ENCODE peak calls at places on chromosomes 12 and 14, in eight cellular contexts. L, A, S, U, V, O, J and E are unnamed samples.

GRCh38 chr12:108511633-108512540 is 3.2 kb upstream of the FICD start:
- DNase-seq in O (peak; percentile 81), A (peak; percentile 82), V (peak; percentile 45), S (peak; percentile 65), J (peak; percentile 80), L (peak; percentile 66), U (peak; percentile 65), E (peak; percentile 90)

GRCh38 chr12:122392411-122392810 is 30.1 kb downstream of the CLIP1 start:
- DNase-seq in A (no peak), U (no peak), S (no peak), J (no peak), L (no peak), O (no peak), V (no peak), E (no peak)

GRCh38 chr12:104596876-104597833 is 140.4 kb downstream of the CHST11 start:
- DNase-seq in A (no peak), O (no peak), V (no peak), J (peak; percentile 20), L (no peak), S (no peak), U (no peak), E (no peak)

GRCh38 chr14:50059773-50060629 is 56.4 kb downstream of the VCPKMT start:
- DNase-seq in O (no peak), J (no peak), V (no peak), L (no peak), A (no peak), U (no peak), S (no peak), E (no peak)

GRCh38 chr12:77724367-77724957 is 106.2 kb upstream of the NAV3 start:
- DNase-seq in L (no peak), O (no peak), U (no peak), J (peak; percentile 43), S (no peak), V (no peak), A (no peak), E (no peak)

GRCh38 chr12:2052861-2053674 is at the start of gene CACNA1C:
- DNase-seq in V (peak; percentile 48), L (peak; percentile 35), A (no peak), U (peak; percentile 40), O (peak; percentile 86), J (peak; percentile 91), S (peak; percentile 35), E (peak; percentile 91)

GRCh38 chr14:79586401-79586800 is 624.9 kb downstream of the DIO2 start:
- DNase-seq in J (no peak), S (no peak), A (no peak), V (no peak), O (no peak), U (no peak), L (no peak), E (no peak)

GRCh38 chr14:23478109-23478698 is 8.7 kb downstream of the NGDN start:
- DNase-seq in U (peak; percentile 51), J (peak; percentile 63), V (peak; percentile 44), S (no peak), A (peak; percentile 72), L (peak; percentile 50), O (no peak), E (no peak)

GRCh38 chr12:72869025-72869424 is 596.9 kb downstream of the TRHDE start:
- DNase-seq in V (no peak), S (no peak), A (no peak), O (no peak), L (no peak), J (no peak), U (no peak), E (no peak)

GRCh38 chr12:111297703-111298426 is 71.0 kb downstream of the PHETA1 start:
- DNase-seq in V (no peak), A (no peak), O (no peak), S (no peak), J (peak; percentile 83), L (no peak), U (no peak), E (no peak)

GRCh38 chr12:16435875-16436554 is 88.6 kb downstream of the MGST1 start:
- DNase-seq in L (no peak), O (no peak), V (no peak), J (no peak), U (no peak), S (no peak), A (no peak), E (no peak)

GRCh38 chr12:81401241-81401640 is 323.4 kb downstream of the ACSS3 start:
- DNase-seq in V (no peak), A (no peak), S (no peak), L (no peak), O (no peak), J (no peak), U (no peak), E (no peak)

GRCh38 chr12:49161092-49161795 is 27.6 kb downstream of the TUBA1A start:
- DNase-seq in J (no peak), L (no peak), A (no peak), S (no peak), V (no peak), O (no peak), U (no peak), E (no peak)

GRCh38 chr12:68391905-68392304 is 59.7 kb upstream of the MDM1 start:
- DNase-seq in A (no peak), O (no peak), J (no peak), U (no peak), S (no peak), L (no peak), V (no peak), E (no peak)

GRCh38 chr12:27785882-27786570 is 6.0 kb upstream of the MANSC4 start:
- DNase-seq in O (no peak), J (no peak), L (no peak), A (no peak), V (peak; percentile 39), S (no peak), U (no peak), E (no peak)

GRCh38 chr12:4809449-4810218 is 89.4 kb downstream of the GALNT8 start:
- DNase-seq in J (peak; percentile 66), S (no peak), U (no peak), O (no peak), A (no peak), V (no peak), L (no peak), E (no peak)

GRCh38 chr14:31806249-31806648 is 245.0 kb downstream of the NUBPL start:
- DNase-seq in O (no peak), L (no peak), A (no peak), V (no peak), U (no peak), S (no peak), J (no peak), E (no peak)

DNA sequence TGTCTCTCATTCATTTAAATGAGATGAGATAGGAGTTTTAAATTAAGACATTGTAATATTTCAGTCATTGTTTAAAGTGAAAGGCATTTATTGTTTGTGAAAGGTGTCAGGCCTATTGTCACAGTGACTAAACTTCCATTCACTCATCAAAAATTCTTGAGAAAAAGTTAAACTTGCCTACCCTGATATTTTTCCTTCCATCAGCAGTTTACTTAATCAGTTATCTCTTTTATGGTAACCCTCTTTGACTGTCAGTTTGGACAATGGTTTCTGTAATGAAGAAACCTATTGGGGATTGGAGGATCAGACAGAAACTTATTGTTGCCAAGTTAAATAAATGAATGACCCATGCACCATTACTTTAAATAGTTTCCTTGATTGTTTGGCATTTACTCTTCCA is 241.6 kb downstream of the NUBPL start:
- DNase-seq in L (no peak), S (no peak), V (no peak), A (no peak), J (no peak), U (no peak), O (no peak), E (no peak)
- TF ChIP-seq CTCF in L (no peak), S (no peak), V (no peak), A (no peak), J (no peak), U (no peak), O (no peak), E (no peak)

DNA sequence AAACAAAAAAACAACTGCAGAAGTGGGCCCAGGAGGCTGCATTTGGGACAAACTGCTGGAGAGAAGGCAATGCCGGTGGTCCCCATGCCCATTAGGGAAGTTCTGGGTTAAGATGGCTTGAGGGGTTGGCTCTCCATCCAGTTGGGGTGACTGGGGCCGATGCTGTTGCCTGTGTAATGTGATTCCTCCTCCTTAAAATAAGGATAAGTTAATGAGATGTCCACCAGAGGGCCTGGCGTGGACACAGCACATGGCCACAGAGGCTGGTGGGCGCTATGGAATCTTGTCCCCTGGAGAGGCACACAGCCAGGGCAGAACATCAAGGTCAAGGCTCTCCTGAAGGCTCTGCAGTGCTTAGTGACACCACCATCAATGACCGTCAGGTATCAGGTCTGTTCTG is 1.0 kb upstream of the TESC start:
- DNase-seq in J (peak; percentile 52), U (no peak), V (no peak), S (no peak), L (no peak), O (peak; percentile 35), A (no peak), E (no peak)
- TF ChIP-seq CTCF in J (peak; percentile 49), U (no peak), V (peak; percentile 32), S (no peak), L (no peak), O (no peak), A (no peak), E (peak; percentile 43)

DNA sequence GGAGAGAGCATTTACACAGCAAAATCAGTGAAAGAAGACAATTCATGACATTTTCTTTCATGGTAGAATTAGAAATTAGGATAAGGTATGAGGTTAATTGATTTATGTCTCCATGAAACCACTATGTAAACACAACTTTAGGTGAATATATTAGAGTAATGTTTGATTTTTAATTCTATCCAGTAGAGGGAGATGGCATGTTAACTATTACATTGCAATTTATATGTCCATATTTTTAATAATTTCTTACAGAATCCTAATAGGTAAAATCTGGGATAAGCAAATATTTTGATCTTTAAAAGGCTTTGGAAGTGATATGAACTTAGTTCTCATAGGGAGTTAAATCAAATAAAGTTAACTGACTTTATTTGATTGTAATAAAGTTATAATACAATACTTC is 373.4 kb upstream of the PDE3A start:
- DNase-seq in O (no peak), U (no peak), A (no peak), S (no peak), V (no peak), L (no peak), J (no peak), E (no peak)
- TF ChIP-seq CTCF in O (no peak), U (no peak), A (peak; percentile 16), S (no peak), V (no peak), L (no peak), J (peak; percentile 5), E (peak; percentile 56)

GRCh38 chr12:125089083-125089482 is 23.8 kb downstream of the AACS start:
- DNase-seq in S (no peak), A (no peak), O (no peak), U (no peak), J (no peak), V (no peak), L (no peak), E (no peak)
- TF ChIP-seq CTCF in S (no peak), A (no peak), O (no peak), U (no peak), J (no peak), V (no peak), L (no peak), E (no peak)

DNA sequence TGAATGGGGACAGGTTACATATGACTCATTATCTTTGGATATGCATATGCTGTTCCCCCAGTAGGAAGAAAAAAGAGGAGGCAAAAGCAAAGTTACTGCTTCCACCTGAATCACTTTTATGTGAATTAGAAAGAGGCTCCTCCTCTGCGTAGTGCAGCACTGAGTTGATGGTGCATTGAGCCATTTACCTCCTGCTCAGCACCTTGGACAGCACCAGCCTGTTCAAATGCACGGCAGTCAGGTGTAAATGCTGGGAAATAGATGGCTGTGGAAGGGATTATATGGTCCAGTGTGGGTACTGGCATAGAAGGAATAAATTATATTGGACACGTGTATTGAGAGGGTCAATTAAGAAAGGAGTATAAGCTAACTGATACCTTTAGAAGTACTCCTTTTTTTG is 541.9 kb upstream of the SEL1L start:
- DNase-seq in O (no peak), V (no peak), S (no peak), J (peak; percentile 89), U (no peak), A (no peak), L (peak; percentile 11), E (no peak)
- TF ChIP-seq CTCF in O (no peak), V (no peak), S (no peak), J (no peak), U (no peak), A (no peak), L (no peak), E (no peak)